ENCODE peak calls at places on chromosomes 3 and 15, in seven cellular contexts. B is MM.1S; Z is uterus; N is CD8-positive, alpha-beta T cell; H is A549; A is effector memory CD4-positive, alpha-beta T cell; T is right cardiac atrium. L is an unnamed sample.

GRCh38 chr15:37040072-37040742 is 60.1 kb downstream of the MEIS2 start:
- DNase-seq in B (no peak), Z (no peak), N (no peak), H (no peak), A (no peak), T (no peak), L (no peak)

GRCh38 chr15:98648654-98649537 is 557 bp downstream of the IGF1R start:
- DNase-seq in B (peak), Z (peak), N (peak), H (peak), A (no peak), T (peak), L (no peak)

GRCh38 chr15:35173444-35174118 is 88.5 kb upstream of the NANOGP8 start:
- DNase-seq in B (no peak), Z (no peak), N (no peak), H (no peak), A (no peak), T (no peak), L (no peak)

GRCh38 chr15:68674975-68675374 is 96.2 kb downstream of the CORO2B start:
- DNase-seq in B (peak), Z (peak), N (no peak), H (no peak), A (no peak), T (no peak), L (no peak)

GRCh38 chr15:44662478-44663409 is 718 bp downstream of the SPG11 start:
- DNase-seq in B (peak), Z (peak), N (peak), H (peak), A (peak), T (peak), L (no peak)

GRCh38 chr15:31267161-31268107 is 59.2 kb upstream of the KLF13 start:
- DNase-seq in B (no peak), Z (no peak), N (no peak), H (no peak), A (no peak), T (peak), L (no peak)

GRCh38 chr3:101943028-101943427 is 93.7 kb downstream of the NFKBIZ start:
- DNase-seq in B (no peak), Z (no peak), N (no peak), H (no peak), A (no peak), T (no peak), L (no peak)

GRCh38 chr3:134044459-134044858 is 14.7 kb upstream of the SLCO2A1 start:
- DNase-seq in B (no peak), Z (no peak), N (no peak), H (no peak), A (no peak), T (no peak), L (no peak)

GRCh38 chr15:81886586-81886985 is 159.2 kb downstream of the MEX3B start:
- DNase-seq in B (no peak), Z (no peak), N (no peak), H (no peak), A (no peak), T (no peak), L (no peak)

GRCh38 chr3:57007513-57008415 is 52.7 kb upstream of the SPATA12 start:
- DNase-seq in B (no peak), Z (peak), N (no peak), H (no peak), A (no peak), T (peak), L (peak)

GRCh38 chr3:73727117-73727802 is 102.5 kb upstream of the PDZRN3 start:
- DNase-seq in B (no peak), Z (peak), N (no peak), H (no peak), A (no peak), T (peak), L (no peak)

GRCh38 chr3:48411606-48412374 is 18.1 kb downstream of the PLXNB1 start:
- DNase-seq in B (no peak), Z (no peak), N (no peak), H (no peak), A (no peak), T (no peak), L (no peak)

GRCh38 chr3:138472141-138472825 is 37.9 kb downstream of the ESYT3 start:
- DNase-seq in B (no peak), Z (no peak), N (no peak), H (no peak), A (no peak), T (no peak), L (no peak)

GRCh38 chr15:28873585-28874139 is 12.1 kb upstream of the APBA2 start:
- DNase-seq in B (no peak), Z (no peak), N (no peak), H (no peak), A (no peak), T (no peak), L (no peak)

GRCh38 chr3:27596334-27596841 is 112.2 kb upstream of the SLC4A7 start:
- DNase-seq in B (peak), Z (no peak), N (no peak), H (peak), A (no peak), T (no peak), L (no peak)

GRCh38 chr15:66886241-66886675 is 179.1 kb upstream of the SMAD3 start:
- DNase-seq in B (no peak), Z (no peak), N (no peak), H (no peak), A (no peak), T (no peak), L (no peak)

DNA sequence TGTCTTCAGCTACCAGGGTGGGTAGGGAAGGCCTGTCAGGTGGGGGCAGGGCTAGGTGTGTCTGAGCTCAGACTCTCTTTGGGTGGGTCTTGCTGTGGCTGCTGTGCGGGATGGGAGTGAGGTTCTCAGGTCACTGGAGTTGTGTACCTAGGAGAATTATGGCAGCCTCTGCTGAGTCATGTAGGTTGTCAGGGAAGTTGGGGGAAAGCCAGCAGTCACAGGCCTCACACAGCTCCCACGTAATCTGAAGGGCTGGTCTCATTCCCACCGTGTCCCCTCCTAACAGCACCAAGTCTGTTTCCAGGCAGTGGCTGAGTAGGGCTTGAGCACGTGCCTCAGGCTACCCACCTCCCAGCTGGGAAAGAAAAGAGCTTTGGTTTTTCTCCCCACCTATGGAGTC is 67.0 kb downstream of the CHCHD4 start:
- DNase-seq in B (no peak), Z (no peak), N (no peak), H (peak), A (no peak), T (no peak), L (no peak)
- H3K27ac ChIP-seq in B (no peak), Z (no peak), N (no peak), H (no peak), A (no peak), T (no peak), L (no peak)

DNA sequence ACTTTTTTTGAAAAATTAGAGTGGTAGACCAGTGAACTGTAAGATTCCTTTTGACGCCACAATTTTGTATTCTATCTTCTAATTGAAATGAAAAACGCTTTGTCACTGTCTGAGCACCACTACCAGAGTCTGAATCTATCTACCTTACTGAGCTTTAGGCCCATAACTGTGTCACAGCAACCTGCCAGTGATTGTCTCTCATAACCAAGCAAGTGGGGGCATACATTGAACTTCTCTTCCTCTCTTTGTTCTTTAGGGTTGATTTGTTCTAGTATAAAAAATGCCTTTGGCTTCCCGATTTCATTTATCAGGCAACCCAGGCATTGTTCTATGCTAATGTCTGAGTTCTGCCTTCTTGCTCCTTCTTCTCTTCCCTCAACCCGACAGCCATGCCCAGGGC is 142.6 kb downstream of the BBX start:
- DNase-seq in B (no peak), Z (no peak), N (no peak), H (no peak), A (no peak), T (no peak), L (no peak)
- H3K27ac ChIP-seq in B (no peak), Z (no peak), N (no peak), H (no peak), A (no peak), T (no peak), L (no peak)

GRCh38 chr15:63043391-63044076 is 987 bp downstream of the TPM1 start:
- DNase-seq in B (no peak), Z (peak), N (no peak), H (no peak), A (no peak), T (peak), L (no peak)

GRCh38 chr15:63041982-63042878 is at the start of gene TPM1:
- DNase-seq in B (no peak), Z (peak), N (no peak), H (peak), A (no peak), T (peak), L (peak)

GRCh38 chr15:63041402-63041977 is 1.1 kb upstream of the TPM1 start:
- DNase-seq in B (no peak), Z (peak), N (no peak), H (no peak), A (no peak), T (no peak), L (no peak)

GRCh38 chr15:63044077-63044644 is 1.6 kb downstream of the TPM1 start:
- DNase-seq in B (no peak), Z (no peak), N (no peak), H (no peak), A (no peak), T (no peak), L (no peak)

DNA sequence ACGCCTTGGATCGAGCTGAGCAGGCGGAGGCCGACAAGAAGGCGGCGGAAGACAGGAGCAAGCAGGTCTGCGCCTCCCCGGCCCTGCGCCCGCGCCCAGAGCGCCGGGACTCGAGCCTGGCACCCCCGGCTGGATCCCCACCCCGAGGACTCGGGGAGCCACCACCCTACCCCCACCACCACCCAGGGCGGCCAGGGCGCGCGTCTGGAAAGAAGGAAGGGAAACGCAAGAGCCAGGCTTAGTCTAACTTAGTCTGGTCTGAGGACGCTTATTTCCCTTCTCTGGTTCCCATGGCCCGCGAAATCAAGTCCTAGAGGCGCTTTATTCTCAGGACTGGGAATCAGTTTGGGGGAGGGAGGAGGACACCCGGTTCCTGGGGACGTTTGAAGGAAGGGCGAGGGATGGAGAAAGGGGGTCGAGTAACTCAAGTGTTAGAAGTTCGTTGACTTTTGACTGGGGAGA is 363 bp downstream of the TPM1 start:
- DNase-seq in B (no peak), Z (no peak), N (no peak), H (no peak), A (no peak), T (no peak), L (no peak)
- H3K27ac ChIP-seq in B (no peak), Z (peak), N (no peak), H (peak), A (no peak), T (peak), L (peak)

GRCh38 chr15:22951381-22952280 is 28.5 kb downstream of the CYFIP1 start:
- DNase-seq in B (no peak), Z (no peak), N (no peak), H (no peak), A (no peak), T (peak), L (no peak)
- H3K27ac ChIP-seq in B (no peak), Z (peak), N (no peak), H (no peak), A (no peak), T (no peak), L (peak)

GRCh38 chr3:23915537-23916108 is 1.2 kb downstream of the NKIRAS1 start:
- DNase-seq in B (no peak), Z (no peak), N (no peak), H (no peak), A (no peak), T (no peak), L (no peak)
- H3K27ac ChIP-seq in B (no peak), Z (peak), N (no peak), H (peak), A (no peak), T (no peak), L (no peak)

DNA sequence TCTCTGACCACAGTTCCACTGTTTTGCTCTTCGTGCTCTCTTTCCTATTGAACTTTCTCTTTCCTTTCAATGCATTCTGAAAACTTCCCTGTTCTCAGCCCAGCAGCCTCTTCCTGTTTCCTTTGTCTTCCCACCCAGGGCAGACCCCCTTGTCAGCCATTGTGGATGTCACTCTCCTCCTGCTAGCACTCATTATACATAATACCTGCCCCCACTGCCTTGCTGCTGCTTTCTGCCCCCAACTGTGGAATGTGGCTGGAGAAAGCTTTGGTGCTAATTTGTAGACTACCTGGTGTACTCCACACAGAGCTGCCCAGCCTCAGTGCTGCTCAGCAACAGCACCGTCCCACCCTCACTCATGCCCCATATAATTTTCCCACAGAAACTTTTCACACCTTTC is 80.2 kb downstream of the CHCHD6 start:
- DNase-seq in B (no peak), Z (no peak), N (no peak), H (no peak), A (no peak), T (no peak), L (no peak)
- H3K27ac ChIP-seq in B (no peak), Z (no peak), N (no peak), H (no peak), A (no peak), T (no peak), L (no peak)

GRCh38 chr3:194755689-194756459 is 70.2 kb downstream of the FAM43A start:
- DNase-seq in B (no peak), Z (no peak), N (no peak), H (no peak), A (no peak), T (no peak), L (no peak)

GRCh38 chr3:194758716-194759115 is 73.0 kb downstream of the FAM43A start:
- DNase-seq in B (no peak), Z (no peak), N (no peak), H (no peak), A (no peak), T (no peak), L (no peak)

GRCh38 chr3:194760740-194761139 is 75.1 kb downstream of the FAM43A start:
- DNase-seq in B (no peak), Z (no peak), N (no peak), H (no peak), A (no peak), T (no peak), L (no peak)

GRCh38 chr3:194756460-194757355 is 71.0 kb downstream of the FAM43A start:
- DNase-seq in B (no peak), Z (peak), N (no peak), H (no peak), A (no peak), T (peak), L (peak)

GRCh38 chr3:194757629-194758028 is 71.9 kb downstream of the FAM43A start:
- DNase-seq in B (no peak), Z (peak), N (no peak), H (no peak), A (no peak), T (no peak), L (peak)
- H3K27ac ChIP-seq in B (no peak), Z (peak), N (no peak), H (no peak), A (no peak), T (no peak), L (peak)